ENCODE peak calls at places on chromosome 20, in four cellular contexts. Z, F, G and I are unnamed samples.
A peak's percentile ranks its signal among the peaks of the same experiment; 100 is the strongest.

GRCh38 chr20:44746367-44747165 is 901 bp downstream of the KCNK15 start:
- DNase-seq in Z (no peak), F (no peak), G (no peak), I (peak; percentile 71)

GRCh38 chr20:37282558-37282957 is 6.9 kb upstream of the MANBAL start:
- DNase-seq in Z (peak; percentile 80), F (peak; percentile 61), G (no peak), I (no peak)

GRCh38 chr20:16128538-16129106 is 444.6 kb downstream of the KIF16B start:
- DNase-seq in Z (no peak), F (no peak), G (no peak), I (no peak)

GRCh38 chr20:20513720-20514119 is 145.8 kb downstream of the INSM1 start:
- DNase-seq in Z (no peak), F (no peak), G (no peak), I (no peak)

GRCh38 chr20:36835453-36836198 is 40.3 kb upstream of the TLDC2 start:
- DNase-seq in Z (peak; percentile 97), F (peak; percentile 92), G (peak; percentile 94), I (peak; percentile 95)

GRCh38 chr20:42530855-42531674 is 658.6 kb downstream of the PTPRT start:
- DNase-seq in Z (peak; percentile 24), F (no peak), G (no peak), I (peak; percentile 34)

GRCh38 chr20:2693996-2694471 is 1.5 kb downstream of the EBF4 start:
- DNase-seq in Z (peak; percentile 13), F (no peak), G (no peak), I (no peak)

GRCh38 chr20:36267605-36268500 is 31.6 kb downstream of the AAR2 start:
- DNase-seq in Z (no peak), F (no peak), G (no peak), I (no peak)

GRCh38 chr20:46939566-46939965 is 44.9 kb downstream of the EYA2 start:
- DNase-seq in Z (no peak), F (no peak), G (no peak), I (no peak)

GRCh38 chr20:46937140-46937523 is 42.5 kb downstream of the EYA2 start:
- DNase-seq in Z (no peak), F (no peak), G (no peak), I (no peak)

GRCh38 chr20:46937827-46938226 is 43.2 kb downstream of the EYA2 start:
- DNase-seq in Z (no peak), F (no peak), G (no peak), I (no peak)

GRCh38 chr20:46940616-46941015 is 46.0 kb downstream of the EYA2 start:
- DNase-seq in Z (no peak), F (no peak), G (no peak), I (no peak)

DNA sequence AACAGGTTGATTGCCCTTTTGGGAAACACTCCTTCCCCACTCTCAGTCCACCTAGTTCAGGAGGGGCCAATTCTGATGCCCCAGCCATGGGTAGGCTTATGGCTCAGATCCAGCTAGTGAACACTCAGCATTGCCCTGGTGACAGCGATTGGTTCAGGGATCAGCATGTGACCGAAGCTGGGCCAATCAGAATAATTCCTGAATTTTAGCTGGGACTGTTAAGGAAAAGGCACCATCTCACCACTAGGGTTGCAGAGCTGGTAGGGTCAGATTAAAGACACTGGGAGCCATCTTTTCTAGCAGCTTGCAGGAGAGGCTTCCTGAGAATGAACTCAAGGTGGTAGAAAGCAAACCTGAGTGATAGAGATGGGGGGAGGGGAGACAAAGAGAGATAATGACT is 44.4 kb downstream of the EYA2 start:
- DNase-seq in Z (no peak), F (no peak), G (no peak), I (peak; percentile 21)
- TF ChIP-seq CTCF in Z (no peak), F (peak; percentile 52), G (no peak), I (peak; percentile 44)

DNA sequence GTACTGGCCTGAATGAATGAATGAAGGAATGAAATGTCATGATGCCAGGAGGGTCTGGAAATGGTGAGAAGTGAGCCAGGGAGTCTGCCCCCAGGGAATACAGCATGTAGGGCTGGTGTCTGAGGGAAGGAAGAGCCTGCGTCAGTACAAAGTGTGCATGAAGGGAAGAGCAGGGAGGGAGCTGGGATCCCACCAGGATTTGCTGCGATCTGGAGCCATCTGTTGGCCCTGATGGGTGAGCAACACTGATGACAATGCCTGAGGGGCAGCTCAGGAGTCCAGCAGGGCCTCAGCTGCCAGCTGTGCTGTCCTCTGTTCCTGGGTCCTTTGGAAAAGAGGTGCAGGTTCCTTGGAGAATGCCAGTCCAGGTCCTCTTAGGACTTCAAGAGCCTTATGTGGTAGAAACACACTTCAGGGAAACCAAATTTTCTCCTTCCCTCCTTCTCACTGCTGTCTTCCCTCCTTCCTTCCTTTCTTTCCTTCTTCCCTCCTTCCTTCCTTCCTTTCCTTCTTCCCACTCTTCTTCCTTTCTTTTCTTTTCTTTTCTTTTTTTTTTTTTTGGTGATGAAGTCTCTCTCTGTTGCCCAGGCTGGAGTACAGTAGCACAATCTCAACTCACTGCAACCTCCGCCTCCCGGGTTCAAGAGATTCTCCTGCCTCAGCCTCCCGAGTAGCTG is 11.5 kb downstream of the BPI start:
- DNase-seq in Z (peak; percentile 52), F (peak; percentile 59), G (peak; percentile 30), I (no peak)
- TF ChIP-seq CTCF in Z (peak; percentile 28), F (peak; percentile 69), G (no peak), I (no peak)

GRCh38 chr20:59825944-59826759 is 107.3 kb downstream of the SYCP2 start:
- DNase-seq in Z (no peak), F (no peak), G (no peak), I (peak; percentile 93)
- TF ChIP-seq CTCF in Z (no peak), F (no peak), G (no peak), I (no peak)

GRCh38 chr20:13644010-13644409 is 5.3 kb upstream of the TASP1 start:
- DNase-seq in Z (peak; percentile 5), F (no peak), G (no peak), I (peak; percentile 37)
- TF ChIP-seq CTCF in Z (no peak), F (peak; percentile 13), G (no peak), I (no peak)

GRCh38 chr20:48789185-48789668 is 38.6 kb downstream of the PREX1 start:
- DNase-seq in Z (no peak), F (no peak), G (no peak), I (no peak)

GRCh38 chr20:48791666-48792071 is 36.1 kb downstream of the PREX1 start:
- DNase-seq in Z (peak; percentile 83), F (no peak), G (no peak), I (no peak)

GRCh38 chr20:48788486-48789072 is 39.2 kb downstream of the PREX1 start:
- DNase-seq in Z (no peak), F (no peak), G (no peak), I (no peak)

GRCh38 chr20:48789781-48790544 is 37.8 kb downstream of the PREX1 start:
- DNase-seq in Z (no peak), F (no peak), G (no peak), I (no peak)

GRCh38 chr20:48791014-48791413 is 36.8 kb downstream of the PREX1 start:
- DNase-seq in Z (peak; percentile 21), F (no peak), G (no peak), I (no peak)
- TF ChIP-seq CTCF in Z (no peak), F (no peak), G (no peak), I (no peak)

DNA sequence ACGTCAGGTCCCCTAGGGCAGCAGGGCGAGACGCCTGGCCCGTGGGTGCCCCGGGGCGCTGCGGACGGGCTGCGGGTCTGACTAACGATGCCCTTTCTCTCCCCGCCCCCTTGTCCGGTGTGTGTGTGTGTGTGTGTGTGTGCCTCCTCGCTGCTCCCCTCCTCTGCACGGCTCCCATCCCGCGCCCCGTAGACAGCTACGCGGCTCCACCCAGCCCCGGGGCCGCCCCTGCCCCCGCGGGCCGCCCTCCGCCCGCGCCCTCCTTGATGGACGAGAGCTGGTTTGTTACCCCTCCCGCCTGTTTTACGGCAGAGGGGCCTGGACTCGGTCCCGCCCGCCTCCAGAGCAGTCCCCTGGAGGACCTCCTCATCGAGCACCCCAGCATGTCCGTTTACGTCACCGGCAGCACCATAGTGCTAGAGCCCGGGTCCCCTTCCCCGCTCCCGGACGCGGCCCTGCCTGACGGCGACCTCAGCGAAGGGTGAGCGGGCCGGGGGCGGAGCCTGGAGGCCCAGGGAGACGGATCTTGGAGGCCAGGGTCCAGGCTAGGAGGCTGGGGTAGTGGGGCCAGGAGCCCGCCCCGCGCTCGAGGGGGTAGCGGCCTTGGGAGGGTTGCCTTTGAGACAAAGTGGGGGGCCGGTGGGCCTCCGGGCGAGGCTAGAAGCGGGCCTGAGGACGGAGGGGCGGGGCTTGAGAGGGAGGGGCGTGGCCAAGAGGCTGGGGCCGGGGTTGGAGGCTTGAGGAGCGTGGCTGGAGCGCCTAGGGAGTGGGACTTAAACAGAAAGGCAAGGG is 5.1 kb downstream of the TP53INP2 start:
- DNase-seq in Z (peak; percentile 86), F (peak; percentile 49), G (peak; percentile 90), I (peak; percentile 88)
- TF ChIP-seq CTCF in Z (no peak), F (no peak), G (no peak), I (no peak)

GRCh38 chr20:47535088-47535487 is 33.4 kb downstream of the NCOA3 start:
- DNase-seq in Z (no peak), F (no peak), G (no peak), I (no peak)
- TF ChIP-seq CTCF in Z (no peak), F (peak; percentile 46), G (no peak), I (no peak)

GRCh38 chr20:56630506-56631317 is 1.6 kb downstream of the TFAP2C start:
- DNase-seq in Z (no peak), F (no peak), G (no peak), I (no peak)
- TF ChIP-seq CTCF in Z (no peak), F (no peak), G (no peak), I (no peak)